ENCODE peak calls at places on chromosomes 13 and 19, in seven cellular contexts. One of them, this sample, is unnamed.
A peak's percentile ranks its signal among the peaks of the same experiment; 100 is the strongest.

GRCh38 chr19:40600086-40600917 is 867 bp upstream of the LTBP4 start:
- DNase-seq in substantia nigra: peak; percentile 62
- DNase-seq in Right ventricle myocardium superior: peak; percentile 74
- DNase-seq in ascending aorta: no peak
- DNase-seq in stomach: no peak
- DNase-seq in uterus: peak; percentile 59
- DNase-seq in thoracic aorta: no peak
- DNase-seq in this sample: no peak

GRCh38 chr19:58492265-58492664 is 16.1 kb downstream of the ZNF446 start:
- DNase-seq in substantia nigra: no peak
- DNase-seq in Right ventricle myocardium superior: no peak
- DNase-seq in ascending aorta: no peak
- DNase-seq in stomach: no peak
- DNase-seq in uterus: no peak
- DNase-seq in thoracic aorta: no peak
- DNase-seq in this sample: no peak

GRCh38 chr13:62483774-62484173 is 1068.1 kb upstream of the PCDH20 start:
- DNase-seq in substantia nigra: no peak
- DNase-seq in Right ventricle myocardium superior: no peak
- DNase-seq in ascending aorta: no peak
- DNase-seq in stomach: no peak
- DNase-seq in uterus: no peak
- DNase-seq in thoracic aorta: no peak
- DNase-seq in this sample: no peak

GRCh38 chr13:40340368-40341085 is 325.9 kb downstream of the FOXO1 start:
- DNase-seq in substantia nigra: no peak
- DNase-seq in Right ventricle myocardium superior: no peak
- DNase-seq in ascending aorta: no peak
- DNase-seq in stomach: no peak
- DNase-seq in uterus: no peak
- DNase-seq in thoracic aorta: no peak
- DNase-seq in this sample: no peak

GRCh38 chr19:7122701-7123100 is 53.2 kb downstream of the ZNF557 start:
- DNase-seq in substantia nigra: no peak
- DNase-seq in Right ventricle myocardium superior: no peak
- DNase-seq in ascending aorta: no peak
- DNase-seq in stomach: no peak
- DNase-seq in uterus: no peak
- DNase-seq in thoracic aorta: no peak
- DNase-seq in this sample: no peak

GRCh38 chr13:46992383-46992952 is 95.6 kb upstream of the HTR2A start:
- DNase-seq in substantia nigra: no peak
- DNase-seq in Right ventricle myocardium superior: no peak
- DNase-seq in ascending aorta: no peak
- DNase-seq in stomach: no peak
- DNase-seq in uterus: no peak
- DNase-seq in thoracic aorta: no peak
- DNase-seq in this sample: peak; percentile 13

GRCh38 chr19:33393286-33394005 is 19.9 kb downstream of the CEBPG start:
- DNase-seq in substantia nigra: no peak
- DNase-seq in Right ventricle myocardium superior: peak; percentile 49
- DNase-seq in ascending aorta: no peak
- DNase-seq in stomach: no peak
- DNase-seq in uterus: no peak
- DNase-seq in thoracic aorta: no peak
- DNase-seq in this sample: no peak

GRCh38 chr13:65387743-65388347 is 1842.3 kb downstream of the PCDH9 start:
- DNase-seq in substantia nigra: no peak
- DNase-seq in Right ventricle myocardium superior: no peak
- DNase-seq in ascending aorta: no peak
- DNase-seq in stomach: no peak
- DNase-seq in uterus: no peak
- DNase-seq in thoracic aorta: no peak
- DNase-seq in this sample: no peak

GRCh38 chr19:3189702-3190469 is 4.2 kb downstream of the NCLN start:
- DNase-seq in substantia nigra: no peak
- DNase-seq in Right ventricle myocardium superior: no peak
- DNase-seq in ascending aorta: no peak
- DNase-seq in stomach: no peak
- DNase-seq in uterus: no peak
- DNase-seq in thoracic aorta: no peak
- DNase-seq in this sample: no peak

GRCh38 chr19:53977429-53977990 is 13.9 kb upstream of the CACNG6 start:
- DNase-seq in substantia nigra: peak; percentile 64
- DNase-seq in Right ventricle myocardium superior: peak; percentile 65
- DNase-seq in ascending aorta: peak; percentile 32
- DNase-seq in stomach: peak; percentile 69
- DNase-seq in uterus: peak; percentile 68
- DNase-seq in thoracic aorta: peak; percentile 62
- DNase-seq in this sample: peak; percentile 77

GRCh38 chr13:106383791-106384190 is 151.7 kb downstream of the EFNB2 start:
- DNase-seq in substantia nigra: no peak
- DNase-seq in Right ventricle myocardium superior: no peak
- DNase-seq in ascending aorta: no peak
- DNase-seq in stomach: no peak
- DNase-seq in uterus: no peak
- DNase-seq in thoracic aorta: no peak
- DNase-seq in this sample: no peak

GRCh38 chr19:6572217-6572616 is 18.7 kb downstream of the CD70 start:
- DNase-seq in substantia nigra: peak; percentile 63
- DNase-seq in Right ventricle myocardium superior: peak; percentile 57
- DNase-seq in ascending aorta: peak; percentile 36
- DNase-seq in stomach: no peak
- DNase-seq in uterus: no peak
- DNase-seq in thoracic aorta: no peak
- DNase-seq in this sample: no peak

GRCh38 chr19:7526093-7526929 is 3.9 kb downstream of the MCOLN1 start:
- DNase-seq in substantia nigra: no peak
- DNase-seq in Right ventricle myocardium superior: no peak
- DNase-seq in ascending aorta: no peak
- DNase-seq in stomach: no peak
- DNase-seq in uterus: no peak
- DNase-seq in thoracic aorta: no peak
- DNase-seq in this sample: no peak

GRCh38 chr13:30334663-30335386 is 27.5 kb upstream of the KATNAL1 start:
- DNase-seq in substantia nigra: no peak
- DNase-seq in Right ventricle myocardium superior: no peak
- DNase-seq in ascending aorta: no peak
- DNase-seq in stomach: no peak
- DNase-seq in uterus: no peak
- DNase-seq in thoracic aorta: no peak
- DNase-seq in this sample: peak; percentile 37

GRCh38 chr13:25819856-25820530 is 231.8 kb downstream of the SHISA2 start:
- DNase-seq in substantia nigra: no peak
- DNase-seq in Right ventricle myocardium superior: peak; percentile 43
- DNase-seq in ascending aorta: no peak
- DNase-seq in stomach: no peak
- DNase-seq in uterus: no peak
- DNase-seq in thoracic aorta: no peak
- DNase-seq in this sample: no peak

GRCh38 chr19:2079865-2080301 is 16.2 kb downstream of the MOB3A start:
- DNase-seq in substantia nigra: no peak
- DNase-seq in Right ventricle myocardium superior: no peak
- DNase-seq in ascending aorta: no peak
- DNase-seq in stomach: no peak
- DNase-seq in uterus: no peak
- DNase-seq in thoracic aorta: no peak
- DNase-seq in this sample: no peak

GRCh38 chr13:68304287-68304893 is 1074.3 kb upstream of the PCDH9 start:
- DNase-seq in substantia nigra: no peak
- DNase-seq in Right ventricle myocardium superior: no peak
- DNase-seq in ascending aorta: no peak
- DNase-seq in stomach: no peak
- DNase-seq in uterus: no peak
- DNase-seq in thoracic aorta: no peak
- DNase-seq in this sample: no peak

GRCh38 chr13:75633285-75633684 is 2.8 kb upstream of the LMO7 start:
- DNase-seq in substantia nigra: no peak
- DNase-seq in Right ventricle myocardium superior: no peak
- DNase-seq in ascending aorta: no peak
- DNase-seq in stomach: no peak
- DNase-seq in uterus: no peak
- DNase-seq in thoracic aorta: no peak
- DNase-seq in this sample: no peak

GRCh38 chr13:50928088-50928487 is 18.5 kb downstream of the RNASEH2B start:
- DNase-seq in substantia nigra: no peak
- DNase-seq in Right ventricle myocardium superior: no peak
- DNase-seq in ascending aorta: no peak
- DNase-seq in stomach: no peak
- DNase-seq in uterus: no peak
- DNase-seq in thoracic aorta: no peak
- DNase-seq in this sample: no peak

GRCh38 chr19:18330865-18331264 is 8.0 kb upstream of the LSM4 start:
- DNase-seq in substantia nigra: no peak
- DNase-seq in Right ventricle myocardium superior: no peak
- DNase-seq in ascending aorta: no peak
- DNase-seq in stomach: no peak
- DNase-seq in uterus: no peak
- DNase-seq in thoracic aorta: no peak
- DNase-seq in this sample: no peak

GRCh38 chr13:114148521-114148855 is 16.1 kb upstream of the RASA3 start:
- DNase-seq in substantia nigra: no peak
- DNase-seq in Right ventricle myocardium superior: no peak
- DNase-seq in ascending aorta: no peak
- DNase-seq in stomach: peak; percentile 51
- DNase-seq in uterus: no peak
- DNase-seq in thoracic aorta: no peak
- DNase-seq in this sample: no peak

GRCh38 chr13:44398606-44399005 is 25.0 kb downstream of the SERP2 start:
- DNase-seq in substantia nigra: no peak
- DNase-seq in Right ventricle myocardium superior: no peak
- DNase-seq in ascending aorta: no peak
- DNase-seq in stomach: no peak
- DNase-seq in uterus: no peak
- DNase-seq in thoracic aorta: no peak
- DNase-seq in this sample: no peak

GRCh38 chr13:51148952-51149573 is 38.0 kb upstream of the C13orf42 start:
- DNase-seq in substantia nigra: peak; percentile 29
- DNase-seq in Right ventricle myocardium superior: no peak
- DNase-seq in ascending aorta: no peak
- DNase-seq in stomach: no peak
- DNase-seq in uterus: peak; percentile 28
- DNase-seq in thoracic aorta: no peak
- DNase-seq in this sample: peak; percentile 9

GRCh38 chr13:49998714-49999624 is 2.1 kb downstream of the TRIM13 start:
- DNase-seq in substantia nigra: no peak
- DNase-seq in Right ventricle myocardium superior: no peak
- DNase-seq in ascending aorta: no peak
- DNase-seq in stomach: no peak
- DNase-seq in uterus: no peak
- DNase-seq in thoracic aorta: no peak
- DNase-seq in this sample: no peak

GRCh38 chr19:21109116-21109515 is 27.1 kb downstream of the ZNF714 start:
- DNase-seq in substantia nigra: no peak
- DNase-seq in Right ventricle myocardium superior: no peak
- DNase-seq in ascending aorta: no peak
- DNase-seq in stomach: no peak
- DNase-seq in uterus: no peak
- DNase-seq in thoracic aorta: no peak
- DNase-seq in this sample: no peak

GRCh38 chr13:28750187-28751045 is 31.6 kb upstream of the SLC46A3 start:
- DNase-seq in substantia nigra: no peak
- DNase-seq in Right ventricle myocardium superior: no peak
- DNase-seq in ascending aorta: no peak
- DNase-seq in stomach: no peak
- DNase-seq in uterus: no peak
- DNase-seq in thoracic aorta: no peak
- DNase-seq in this sample: no peak

GRCh38 chr13:112748947-112749346 is 59.1 kb downstream of the ATP11A start:
- DNase-seq in substantia nigra: peak; percentile 70
- DNase-seq in Right ventricle myocardium superior: peak; percentile 86
- DNase-seq in ascending aorta: no peak
- DNase-seq in stomach: no peak
- DNase-seq in uterus: peak; percentile 61
- DNase-seq in thoracic aorta: no peak
- DNase-seq in this sample: no peak

GRCh38 chr19:16274466-16274865 is 50.2 kb upstream of the KLF2 start:
- DNase-seq in substantia nigra: no peak
- DNase-seq in Right ventricle myocardium superior: no peak
- DNase-seq in ascending aorta: no peak
- DNase-seq in stomach: no peak
- DNase-seq in uterus: peak; percentile 56
- DNase-seq in thoracic aorta: no peak
- DNase-seq in this sample: no peak

GRCh38 chr13:41995946-41996345 is 35.0 kb upstream of the VWA8 start:
- DNase-seq in substantia nigra: no peak
- DNase-seq in Right ventricle myocardium superior: no peak
- DNase-seq in ascending aorta: no peak
- DNase-seq in stomach: no peak
- DNase-seq in uterus: no peak
- DNase-seq in thoracic aorta: no peak
- DNase-seq in this sample: peak; percentile 88

GRCh38 chr19:48990400-48990799 is 2.7 kb downstream of the GYS1 start:
- DNase-seq in substantia nigra: no peak
- DNase-seq in Right ventricle myocardium superior: no peak
- DNase-seq in ascending aorta: no peak
- DNase-seq in stomach: no peak
- DNase-seq in uterus: no peak
- DNase-seq in thoracic aorta: no peak
- DNase-seq in this sample: no peak

GRCh38 chr13:24654741-24655140 is 25.5 kb upstream of the ATP12A start:
- DNase-seq in substantia nigra: no peak
- DNase-seq in Right ventricle myocardium superior: no peak
- DNase-seq in ascending aorta: no peak
- DNase-seq in stomach: no peak
- DNase-seq in uterus: no peak
- DNase-seq in thoracic aorta: no peak
- DNase-seq in this sample: no peak

This sample was measured in K562.